ENCODE peak calls at places on chromosomes 16 and 17, in seven cellular contexts. C is tibial artery, X is esophagus squamous epithelium, J is heart left ventricle, N is RWPE1, R is pancreas, G is neural progenitor cell. M is an unnamed sample.

GRCh38 chr16:59170065-59170712 is 436.1 kb upstream of the GOT2 start:
- DNase-seq in C (no peak), X (no peak), J (no peak), N (no peak), R (no peak), G (no peak), M (no peak)

GRCh38 chr17:35890774-35891155 is 10.6 kb upstream of the CCL5 start:
- DNase-seq in C (no peak), X (no peak), J (no peak), N (no peak), R (no peak), G (peak), M (peak)

GRCh38 chr17:51748749-51749604 is 409.5 kb downstream of the CA10 start:
- DNase-seq in C (no peak), X (no peak), J (no peak), N (no peak), R (no peak), G (no peak), M (no peak)

GRCh38 chr17:50950002-50950877 is 84.1 kb upstream of the TOB1 start:
- DNase-seq in C (peak), X (peak), J (peak), N (peak), R (peak), G (peak), M (peak)

GRCh38 chr17:10033449-10033848 is 128.4 kb upstream of the RCVRN start:
- DNase-seq in C (no peak), X (no peak), J (no peak), N (no peak), R (no peak), G (peak), M (no peak)

GRCh38 chr16:73365010-73365409 is 317.1 kb upstream of the ZFHX3 start:
- DNase-seq in C (no peak), X (no peak), J (peak), N (no peak), R (peak), G (no peak), M (no peak)

GRCh38 chr17:51029568-51030463 is 90.9 kb downstream of the SPAG9 start:
- DNase-seq in C (no peak), X (no peak), J (no peak), N (no peak), R (no peak), G (no peak), M (no peak)

GRCh38 chr17:81167638-81168037 is 1.6 kb upstream of the AATK start:
- DNase-seq in C (no peak), X (no peak), J (no peak), N (no peak), R (peak), G (no peak), M (no peak)

GRCh38 chr17:50201226-50201854 is at the start of gene COL1A1:
- DNase-seq in C (peak), X (no peak), J (peak), N (no peak), R (peak), G (peak), M (peak)

GRCh38 chr16:11224894-11225676 is 30.9 kb downstream of the SOCS1 start:
- DNase-seq in C (no peak), X (peak), J (peak), N (no peak), R (no peak), G (no peak), M (no peak)

GRCh38 chr16:25109643-25110042 is 1.9 kb upstream of the LCMT1 start:
- DNase-seq in C (no peak), X (no peak), J (peak), N (peak), R (no peak), G (no peak), M (no peak)

GRCh38 chr17:14843086-14843795 is 421.9 kb downstream of the PMP22 start:
- DNase-seq in C (no peak), X (no peak), J (no peak), N (peak), R (no peak), G (no peak), M (no peak)

GRCh38 chr16:86723699-86724098 is 145.3 kb downstream of the FOXL1 start:
- DNase-seq in C (no peak), X (no peak), J (no peak), N (no peak), R (no peak), G (peak), M (no peak)

GRCh38 chr17:60640503-60640902 is 37.1 kb upstream of the BCAS3 start:
- DNase-seq in C (no peak), X (no peak), J (no peak), N (no peak), R (no peak), G (peak), M (no peak)

GRCh38 chr17:82378741-82379021 is 7.1 kb downstream of the UTS2R start:
- DNase-seq in C (no peak), X (no peak), J (no peak), N (no peak), R (no peak), G (no peak), M (no peak)

GRCh38 chr16:30437511-30438046 is 7.7 kb upstream of the DCTPP1 start:
- DNase-seq in C (no peak), X (no peak), J (no peak), N (no peak), R (no peak), G (no peak), M (no peak)

GRCh38 chr17:27597783-27598320 is 33.1 kb upstream of the LGALS9 start:
- DNase-seq in C (no peak), X (no peak), J (no peak), N (no peak), R (no peak), G (no peak), M (no peak)

GRCh38 chr17:62963296-62963695 is 2.7 kb upstream of the TANC2 start:
- DNase-seq in C (no peak), X (no peak), J (no peak), N (peak), R (no peak), G (no peak), M (no peak)

GRCh38 chr17:61002316-61002736 is 324.7 kb downstream of the BCAS3 start:
- DNase-seq in C (no peak), X (no peak), J (no peak), N (peak), R (no peak), G (peak), M (no peak)

GRCh38 chr17:68094481-68095078 is 59.0 kb downstream of the KPNA2 start:
- DNase-seq in C (no peak), X (no peak), J (no peak), N (no peak), R (no peak), G (no peak), M (no peak)

DNA sequence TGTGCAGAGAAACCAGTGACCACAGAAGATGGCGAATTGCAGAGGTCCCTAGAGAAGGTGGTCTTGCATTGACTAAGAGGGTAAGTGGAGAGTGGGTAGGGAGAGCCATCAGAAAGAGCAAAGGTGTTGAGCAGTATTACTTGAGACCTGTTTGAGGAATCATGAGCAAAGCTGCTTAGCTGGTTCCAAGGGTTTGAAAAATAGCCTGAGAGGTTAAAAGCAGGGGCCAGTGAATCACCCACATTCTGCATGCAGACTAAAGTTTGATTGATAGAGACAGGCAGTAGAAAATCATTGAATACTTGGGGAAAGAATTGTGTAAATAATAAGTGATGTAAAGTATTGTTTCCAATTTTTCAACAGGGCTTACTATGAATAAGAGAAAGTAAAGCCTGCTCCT is 34.0 kb upstream of the KCNJ16 start:
- DNase-seq in C (no peak), X (no peak), J (no peak), N (no peak), R (no peak), G (no peak), M (no peak)
- H3K27ac ChIP-seq in C (no peak), X (no peak), J (no peak), N (no peak), R (no peak), G (no peak), M (no peak)

DNA sequence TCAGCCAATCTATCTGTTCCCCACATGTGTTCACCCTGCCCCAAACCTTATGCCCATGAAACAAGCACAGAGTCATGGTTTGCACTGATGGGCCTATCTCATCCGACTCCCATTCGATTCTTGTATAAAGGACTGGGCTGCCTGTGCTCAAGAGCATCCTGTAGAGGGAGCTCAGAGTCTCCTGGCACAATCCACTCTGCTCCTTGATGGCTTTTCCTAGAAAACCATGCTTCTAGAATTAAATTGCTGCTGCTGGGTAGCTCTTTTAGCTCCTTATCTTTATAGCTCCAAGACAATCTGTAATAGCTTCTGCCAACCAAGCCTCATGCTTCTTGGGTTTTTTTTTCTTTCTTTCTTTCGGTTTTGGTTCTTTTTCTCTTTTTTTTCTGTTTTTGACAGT is 9.7 kb downstream of the ZNF19 start:
- DNase-seq in C (no peak), X (no peak), J (no peak), N (no peak), R (no peak), G (peak), M (no peak)
- TF ChIP-seq CTCF in C (no peak), X (no peak), J (no peak), N (no peak), R (no peak), G (peak), M (no peak)

GRCh38 chr16:81450783-81451491 is 6.3 kb downstream of the CMIP start:
- DNase-seq in C (no peak), X (no peak), J (no peak), N (no peak), R (no peak), G (no peak), M (no peak)
- H3K27ac ChIP-seq in C (no peak), X (no peak), J (no peak), N (no peak), R (no peak), G (no peak), M (no peak)

GRCh38 chr17:4725646-4726300 is 5.5 kb upstream of the MED11 start:
- DNase-seq in C (no peak), X (no peak), J (no peak), N (no peak), R (no peak), G (no peak), M (no peak)
- TF ChIP-seq CTCF in C (no peak), X (no peak), J (no peak), N (no peak), R (no peak), G (no peak), M (no peak)

DNA sequence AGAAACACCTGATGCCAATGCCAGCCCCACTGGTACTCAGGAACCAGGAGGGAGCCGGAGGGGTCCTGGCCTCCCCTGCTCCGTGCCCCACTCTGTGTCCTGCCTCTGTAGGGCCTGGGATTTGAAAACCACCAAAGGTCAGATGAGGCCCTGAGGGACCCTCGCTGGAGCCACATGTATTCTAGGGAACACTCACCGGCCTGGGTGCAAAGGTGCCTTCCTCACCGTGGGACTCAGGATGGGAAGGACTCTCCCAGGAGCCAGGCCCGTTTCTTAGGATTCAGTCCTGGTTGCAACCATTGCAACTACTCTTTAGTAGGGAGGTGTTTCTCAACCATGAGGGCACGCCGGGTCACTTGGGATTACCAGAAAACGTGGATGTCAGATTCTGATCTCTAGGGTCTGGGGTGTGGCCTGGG is 74.6 kb downstream of the N4BP1 start:
- DNase-seq in C (no peak), X (no peak), J (no peak), N (no peak), R (no peak), G (no peak), M (no peak)
- H3K27ac ChIP-seq in C (peak), X (peak), J (no peak), N (peak), R (no peak), G (no peak), M (peak)

DNA sequence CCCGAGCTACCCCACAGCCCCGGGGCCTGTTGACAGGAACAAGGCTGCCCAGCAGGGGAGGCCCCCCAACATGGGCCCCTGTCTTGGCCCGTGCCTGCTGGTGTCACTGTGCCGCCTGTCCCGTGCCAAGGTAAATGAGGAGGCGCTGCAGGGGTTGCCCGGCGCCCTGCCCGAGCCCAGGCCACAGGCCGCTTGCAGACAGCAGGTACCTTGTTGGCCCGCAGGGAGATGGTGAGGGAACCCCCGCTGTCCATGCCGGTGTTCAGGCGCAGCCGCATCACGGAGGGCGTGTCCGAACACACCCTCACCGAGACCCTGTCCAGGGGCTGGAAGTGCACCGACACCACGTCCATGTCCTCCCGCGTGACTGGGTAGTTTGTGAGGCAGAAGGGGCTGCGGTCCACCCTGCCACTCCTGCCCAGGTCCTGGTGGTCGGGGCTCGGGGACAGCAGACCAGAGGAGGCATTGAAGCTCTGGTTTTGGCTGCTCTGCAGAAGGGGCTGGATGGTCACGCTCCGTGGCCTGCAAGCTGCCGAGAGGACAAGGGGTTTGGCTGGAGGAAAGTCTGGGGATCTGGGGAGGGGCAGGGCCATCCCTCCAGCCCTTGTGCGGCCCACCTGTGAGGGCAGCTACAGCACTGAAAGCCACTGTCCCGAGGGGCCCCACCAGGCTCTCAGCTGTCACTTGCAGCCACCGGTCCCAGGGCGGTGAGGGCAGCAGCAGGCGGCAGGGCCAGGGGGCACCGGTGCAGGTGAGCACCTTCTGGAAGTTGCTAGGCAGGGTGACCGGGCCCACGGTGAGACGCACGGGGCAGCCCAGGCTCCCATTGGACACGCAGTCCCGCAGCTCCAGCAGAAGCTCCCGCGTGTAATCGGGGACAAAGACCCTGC is 5.6 kb downstream of the PGAP6 start:
- DNase-seq in C (no peak), X (no peak), J (no peak), N (no peak), R (peak), G (no peak), M (no peak)
- TF ChIP-seq CTCF in C (no peak), X (no peak), J (no peak), N (no peak), R (no peak), G (no peak), M (no peak)

DNA sequence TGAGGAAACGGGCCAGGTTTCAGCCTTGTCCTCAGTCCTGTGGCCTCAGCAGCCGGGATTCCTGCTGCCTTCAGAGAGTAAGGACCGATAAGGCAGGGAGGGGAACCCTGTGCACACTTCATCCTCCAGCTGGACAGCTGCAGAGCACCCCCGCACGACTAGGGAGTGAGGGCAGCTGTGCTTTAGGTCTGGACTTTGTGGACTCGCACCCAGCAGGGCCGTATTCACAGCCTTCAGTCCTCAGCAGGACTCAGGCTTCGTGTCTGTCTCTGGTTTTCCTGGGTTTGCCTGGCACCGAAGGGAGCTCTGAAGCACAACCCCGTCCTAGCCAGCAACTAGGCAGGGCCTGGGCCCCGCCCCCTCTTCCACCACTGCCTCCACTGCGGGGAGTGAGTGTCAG is 45.8 kb upstream of the CACNG5 start:
- DNase-seq in C (no peak), X (no peak), J (peak), N (no peak), R (no peak), G (no peak), M (no peak)
- H3K27ac ChIP-seq in C (no peak), X (no peak), J (no peak), N (no peak), R (no peak), G (no peak), M (no peak)

GRCh38 chr17:58525239-58525638 is 10.8 kb upstream of the MTMR4 start:
- DNase-seq in C (peak), X (no peak), J (peak), N (peak), R (no peak), G (no peak), M (no peak)

GRCh38 chr17:58527949-58528348 is 13.5 kb upstream of the MTMR4 start:
- DNase-seq in C (no peak), X (no peak), J (no peak), N (no peak), R (no peak), G (no peak), M (no peak)

GRCh38 chr17:58528443-58528842 is 14.0 kb upstream of the MTMR4 start:
- DNase-seq in C (no peak), X (no peak), J (no peak), N (no peak), R (no peak), G (no peak), M (no peak)

GRCh38 chr17:58529275-58529674 is 14.8 kb upstream of the MTMR4 start:
- DNase-seq in C (no peak), X (no peak), J (no peak), N (no peak), R (no peak), G (peak), M (no peak)

DNA sequence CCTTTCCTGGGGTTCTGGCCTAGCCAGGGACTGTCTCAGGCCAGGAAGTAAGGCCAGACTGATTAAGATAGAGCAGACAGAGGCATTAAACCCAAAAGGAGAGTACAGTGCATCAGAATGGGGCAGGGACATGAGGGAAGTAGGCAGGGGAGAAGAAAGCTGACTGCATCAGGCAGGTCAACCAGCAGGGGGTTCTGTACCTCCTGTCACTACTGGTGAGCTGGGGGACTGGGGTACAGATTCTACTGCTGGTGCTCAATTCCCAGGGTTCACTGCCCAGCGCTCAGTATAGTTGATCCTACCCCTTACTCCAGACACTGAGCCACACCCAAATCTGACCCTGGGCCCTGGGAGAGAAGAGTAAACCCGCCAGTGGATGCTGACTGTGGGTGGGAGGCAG is 12.9 kb upstream of the MTMR4 start:
- DNase-seq in C (no peak), X (no peak), J (no peak), N (no peak), R (no peak), G (no peak), M (no peak)
- TF ChIP-seq CTCF in C (no peak), X (no peak), J (no peak), N (no peak), R (no peak), G (no peak), M (no peak)

GRCh38 chr17:17072546-17072945 is 30.3 kb downstream of the MPRIP start:
- DNase-seq in C (peak), X (no peak), J (peak), N (no peak), R (peak), G (no peak), M (no peak)
- H3K27ac ChIP-seq in C (peak), X (no peak), J (no peak), N (peak), R (no peak), G (no peak), M (no peak)

GRCh38 chr17:74757931-74758845 is 9.8 kb downstream of the NHERF1 start:
- DNase-seq in C (no peak), X (no peak), J (peak), N (peak), R (no peak), G (no peak), M (no peak)

GRCh38 chr17:74759941-74760340 is 11.5 kb downstream of the NHERF1 start:
- DNase-seq in C (no peak), X (no peak), J (no peak), N (peak), R (peak), G (peak), M (no peak)

GRCh38 chr17:74760404-74761105 is 12.1 kb downstream of the NHERF1 start:
- DNase-seq in C (no peak), X (no peak), J (no peak), N (peak), R (no peak), G (peak), M (no peak)

GRCh38 chr17:74758846-74759163 is 10.4 kb downstream of the NHERF1 start:
- DNase-seq in C (no peak), X (no peak), J (peak), N (peak), R (no peak), G (no peak), M (no peak)

DNA sequence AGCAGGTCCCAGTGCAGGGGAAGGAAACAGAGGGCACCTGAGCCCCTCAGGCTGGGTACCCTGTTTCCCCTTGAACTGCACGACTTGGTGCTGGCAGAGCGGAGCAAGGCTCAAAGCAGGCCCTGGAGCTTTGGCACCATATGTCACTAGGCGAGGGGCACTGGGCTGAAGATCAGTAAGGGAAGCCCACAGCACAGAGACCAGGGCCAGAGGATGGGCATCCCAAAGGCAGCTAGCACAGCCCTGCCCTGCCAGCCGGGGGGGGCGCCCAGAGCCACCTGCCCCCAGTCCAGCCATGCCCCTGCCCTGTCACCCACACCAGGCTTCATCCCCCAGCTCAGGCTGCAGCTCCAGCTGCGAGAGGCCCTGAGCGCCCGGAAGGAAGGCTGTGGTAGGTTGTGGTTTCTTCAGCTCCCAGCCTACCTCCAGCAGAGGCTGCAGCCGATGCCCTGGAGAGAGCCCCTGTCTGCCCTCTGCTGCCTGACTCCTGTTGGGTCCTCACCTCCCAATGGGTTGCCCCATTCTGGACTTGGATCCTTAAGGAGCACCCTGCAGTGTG is 10.9 kb downstream of the NHERF1 start:
- DNase-seq in C (no peak), X (no peak), J (no peak), N (no peak), R (no peak), G (no peak), M (no peak)
- TF ChIP-seq CTCF in C (no peak), X (no peak), J (no peak), N (no peak), R (no peak), G (no peak), M (no peak)